ENCODE peak calls at places on chromosomes 6 and 20, in nine cellular contexts. G is glutamatergic neuron, I is OCI-LY7, N is Calu3, M is ascending aorta, L is epithelial cell of esophagus, F is breast epithelium, O is HFF-Myc, A is upper lobe of left lung. W is an unnamed sample.

GRCh38 chr6:117174835-117175360 is 90.5 kb upstream of the VGLL2 start:
- DNase-seq in M (no peak), F (no peak), A (no peak), I (no peak), N (no peak), O (no peak), G (no peak), L (peak), W (no peak)

GRCh38 chr6:82878812-82879211 is 186.8 kb downstream of the UBE3D start:
- DNase-seq in I (no peak), O (peak), L (no peak), N (no peak), F (no peak), M (no peak), G (no peak), A (no peak), W (no peak)

GRCh38 chr6:44256291-44257006 is 879 bp downstream of the SLC35B2 start:
- DNase-seq in N (peak), M (no peak), A (no peak), L (no peak), G (no peak), F (no peak), O (no peak), I (no peak), W (no peak)

GRCh38 chr6:83384751-83385150 is 46.1 kb downstream of the ME1 start:
- DNase-seq in L (no peak), F (no peak), O (no peak), G (no peak), M (no peak), A (no peak), N (no peak), I (no peak), W (no peak)

GRCh38 chr6:27839303-27840081 is 72.7 kb downstream of the OR2B2 start:
- DNase-seq in A (peak), G (no peak), F (no peak), O (peak), I (peak), M (no peak), N (peak), L (peak), W (no peak)

GRCh38 chr6:87830834-87831374 is 128.9 kb upstream of the AKIRIN2 start:
- DNase-seq in O (no peak), F (no peak), L (no peak), I (peak), M (no peak), A (no peak), G (no peak), N (no peak), W (no peak)

GRCh38 chr6:139204978-139205377 is 70.1 kb downstream of the HECA start:
- DNase-seq in M (no peak), N (no peak), I (no peak), F (no peak), G (no peak), O (no peak), L (no peak), A (no peak), W (no peak)

GRCh38 chr6:7062445-7063162 is 45.2 kb upstream of the RREB1 start:
- DNase-seq in I (no peak), O (no peak), F (no peak), N (no peak), G (no peak), A (peak), M (no peak), L (no peak), W (no peak)

GRCh38 chr6:48883116-48883515 is 579.9 kb downstream of the MMUT start:
- DNase-seq in A (no peak), L (no peak), F (no peak), I (no peak), M (no peak), O (no peak), G (no peak), N (no peak), W (no peak)

GRCh38 chr6:116779569-116780164 is 14.1 kb upstream of the FAM162B start:
- DNase-seq in A (no peak), I (peak), G (no peak), L (peak), N (peak), F (no peak), M (no peak), O (peak), W (peak)

GRCh38 chr6:135299256-135299655 is 118.1 kb downstream of the MYB start:
- DNase-seq in F (no peak), A (no peak), M (no peak), N (no peak), L (peak), O (no peak), G (no peak), I (no peak), W (no peak)

GRCh38 chr6:33144373-33144772 is 47.9 kb downstream of the COL11A2 start:
- DNase-seq in A (peak), F (no peak), N (no peak), M (no peak), O (no peak), G (no peak), L (peak), I (no peak), W (no peak)

GRCh38 chr6:90297866-90298381 is 1.3 kb upstream of the BACH2 start:
- DNase-seq in L (no peak), A (no peak), M (no peak), F (no peak), G (no peak), O (no peak), N (no peak), I (peak), W (no peak)

GRCh38 chr6:90296346-90297123 is at the start of gene BACH2:
- DNase-seq in G (peak), M (peak), L (peak), O (peak), N (peak), I (peak), A (peak), F (peak), W (peak)

GRCh38 chr6:90295854-90296345 is 743 bp downstream of the BACH2 start:
- DNase-seq in G (peak), F (peak), N (peak), M (no peak), O (peak), I (peak), A (peak), L (peak), W (peak)

GRCh38 chr6:90297124-90297865 is 652 bp upstream of the BACH2 start:
- DNase-seq in O (no peak), M (no peak), I (no peak), N (peak), F (no peak), L (no peak), A (no peak), G (no peak), W (peak)

DNA sequence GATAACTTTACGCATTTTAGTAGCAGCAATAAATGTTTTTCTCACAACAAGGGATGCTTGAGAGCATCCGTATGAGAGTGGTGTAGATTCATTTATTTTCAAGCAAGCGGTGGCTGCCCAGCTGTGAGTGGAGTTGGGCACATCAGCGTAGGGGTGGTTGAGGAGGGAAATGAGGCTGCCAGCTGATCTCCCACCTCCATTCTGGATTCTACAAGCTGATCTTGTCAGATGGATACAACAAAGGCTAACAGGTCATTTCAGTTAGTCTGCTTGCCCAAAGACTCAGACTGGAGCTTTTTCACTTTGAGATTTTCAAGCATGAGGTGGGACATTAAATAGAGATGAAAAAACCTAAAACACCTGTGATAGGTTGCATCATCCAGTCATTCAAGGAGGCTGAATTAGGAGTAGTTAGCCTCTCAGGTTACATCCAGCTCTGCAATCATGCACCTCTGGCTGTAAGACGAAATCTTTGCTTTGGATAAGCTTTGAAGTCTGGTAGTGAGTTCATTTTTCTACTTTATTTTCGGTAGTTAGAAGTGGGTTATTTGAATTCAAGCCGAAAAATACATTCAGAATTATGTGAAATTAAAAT is 1.9 kb upstream of the BACH2 start:
- DNase-seq in F (no peak), O (no peak), M (no peak), A (no peak), I (peak), N (no peak), L (no peak), G (no peak), W (no peak)
- TF ChIP-seq CTCF in F (no peak), O (no peak), M (no peak), A (no peak), I (no peak), N (no peak), L (no peak), G (no peak), W (no peak)

GRCh38 chr20:10414982-10415650 is 18.9 kb downstream of the MKKS start:
- DNase-seq in N (no peak), G (no peak), A (no peak), F (no peak), L (peak), M (no peak), I (no peak), O (no peak), W (no peak)

GRCh38 chr20:10411673-10412072 is 22.3 kb downstream of the MKKS start:
- DNase-seq in N (no peak), G (no peak), I (no peak), O (no peak), F (no peak), L (no peak), A (no peak), M (no peak), W (no peak)

GRCh38 chr20:10408427-10408826 is 25.6 kb downstream of the MKKS start:
- DNase-seq in N (no peak), G (no peak), O (no peak), L (no peak), A (no peak), F (no peak), M (no peak), I (no peak), W (no peak)

DNA sequence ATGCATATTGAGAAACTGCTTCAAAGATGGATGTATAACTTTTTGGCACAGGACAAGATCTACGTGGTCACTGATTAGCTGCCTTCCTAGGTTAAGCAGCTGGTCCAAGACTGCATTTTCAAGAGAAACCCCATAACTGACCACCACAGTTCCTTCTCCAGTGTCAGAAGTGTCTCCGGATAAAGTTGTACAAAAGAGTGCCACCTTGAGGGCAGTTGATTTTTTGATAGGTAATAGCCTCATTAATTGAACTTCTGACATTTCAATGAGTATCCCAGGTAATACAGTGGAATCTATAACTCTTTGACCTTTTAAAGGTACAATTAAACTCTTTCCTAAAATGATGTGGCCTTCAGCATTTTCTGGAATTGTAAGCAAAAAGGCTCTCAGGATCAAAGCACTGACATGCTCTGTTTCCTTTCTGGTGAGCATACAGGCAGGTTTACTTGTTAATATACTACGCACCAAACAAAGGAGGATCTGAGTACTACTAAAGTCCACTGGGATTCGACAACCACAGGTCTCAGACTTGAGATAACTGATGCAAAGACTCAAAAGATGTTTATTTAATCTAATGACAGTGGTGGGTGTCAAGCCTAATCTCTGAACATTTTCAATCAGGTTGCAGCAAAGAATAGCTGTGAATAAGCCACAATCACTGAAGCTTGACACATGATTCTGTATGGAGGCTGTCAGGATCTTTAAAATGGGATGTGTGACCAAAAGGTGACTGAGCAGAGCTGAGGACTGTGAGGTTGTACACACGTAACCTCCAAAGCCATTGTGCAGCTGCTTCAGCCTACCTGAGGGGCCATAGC is 21.2 kb downstream of the MKKS start:
- DNase-seq in F (no peak), O (no peak), I (no peak), L (no peak), A (no peak), M (no peak), G (no peak), N (no peak), W (no peak)
- TF ChIP-seq CTCF in F (no peak), O (no peak), I (peak), L (peak), A (no peak), M (no peak), G (no peak), N (no peak), W (no peak)

GRCh38 chr20:62363920-62364851 is 2.9 kb downstream of the LAMA5 start:
- DNase-seq in L (no peak), I (no peak), O (no peak), M (no peak), F (no peak), N (peak), A (peak), G (peak), W (no peak)

GRCh38 chr20:62361799-62362589 is 5.1 kb downstream of the LAMA5 start:
- DNase-seq in G (no peak), A (peak), I (no peak), L (no peak), M (no peak), O (no peak), F (peak), N (peak), W (no peak)

GRCh38 chr20:62364911-62365736 is 2.0 kb downstream of the LAMA5 start:
- DNase-seq in L (no peak), I (no peak), O (no peak), F (no peak), G (peak), A (peak), N (peak), M (peak), W (no peak)

GRCh38 chr20:62362590-62362940 is 4.5 kb downstream of the LAMA5 start:
- DNase-seq in M (no peak), N (no peak), G (peak), F (no peak), A (no peak), L (no peak), I (no peak), O (no peak), W (no peak)

GRCh38 chr20:62362991-62363919 is 3.9 kb downstream of the LAMA5 start:
- DNase-seq in L (no peak), I (peak), M (no peak), F (no peak), G (peak), A (peak), O (no peak), N (peak), W (no peak)
- TF ChIP-seq CTCF in L (peak), I (peak), M (no peak), F (no peak), G (no peak), A (peak), O (peak), N (no peak), W (peak)

GRCh38 chr6:165042912-165043311 is 266.5 kb downstream of the C6orf118 start:
- DNase-seq in N (peak), I (no peak), A (no peak), L (no peak), G (no peak), O (no peak), M (no peak), F (no peak), W (no peak)
- TF ChIP-seq CTCF in N (no peak), I (no peak), A (no peak), L (no peak), G (no peak), O (no peak), M (no peak), F (no peak), W (no peak)

DNA sequence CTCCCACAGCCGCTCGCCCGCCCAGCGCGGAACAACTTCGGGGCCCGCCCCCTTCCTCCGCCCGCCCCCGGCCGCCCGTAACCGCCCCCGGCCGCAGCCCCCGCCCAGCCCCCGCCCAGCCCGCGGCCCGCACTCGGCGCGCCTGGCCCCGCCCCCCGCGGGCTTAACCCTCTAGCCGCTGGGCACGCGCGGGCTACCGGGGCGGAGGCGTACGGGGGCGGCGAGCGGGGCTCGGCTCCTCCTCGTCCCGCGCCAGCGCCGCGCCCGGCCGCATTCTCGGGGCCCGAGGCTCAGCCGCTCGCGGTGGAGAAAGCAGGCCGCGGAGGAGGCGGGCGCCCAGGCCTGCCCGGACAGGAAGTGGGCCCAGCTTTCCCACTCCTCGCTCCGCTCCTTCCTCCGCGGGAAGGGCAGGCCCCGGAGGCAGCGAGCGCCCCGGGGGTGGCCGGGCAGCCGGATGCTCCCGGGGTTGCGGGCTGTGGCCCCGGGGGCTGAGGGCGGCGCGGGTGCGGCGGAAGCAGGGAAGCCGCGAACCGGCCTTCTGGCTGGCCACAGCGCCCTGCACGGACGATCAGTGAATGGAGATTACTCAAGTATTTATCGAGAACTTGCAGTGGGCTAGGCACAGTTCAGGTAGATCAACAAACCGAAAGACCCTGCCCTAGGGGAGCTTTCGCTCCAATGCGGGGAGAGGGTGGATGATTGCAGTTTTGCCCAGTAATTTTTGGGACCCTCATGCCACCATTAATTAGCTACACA is at the start of gene TRAM2:
- DNase-seq in N (peak), I (peak), O (no peak), M (peak), F (peak), A (peak), L (peak), G (peak), W (peak)
- TF ChIP-seq CTCF in N (no peak), I (peak), O (no peak), M (no peak), F (no peak), A (peak), L (no peak), G (no peak), W (no peak)

GRCh38 chr20:60851826-60852704 is 400.0 kb upstream of the CDH4 start:
- DNase-seq in A (no peak), M (no peak), G (peak), L (peak), F (no peak), O (no peak), I (peak), N (no peak), W (no peak)
- TF ChIP-seq CTCF in A (peak), M (no peak), G (peak), L (peak), F (no peak), O (peak), I (peak), N (no peak), W (no peak)

GRCh38 chr20:17205261-17205660 is 21.6 kb upstream of the PCSK2 start:
- DNase-seq in F (no peak), L (no peak), M (no peak), G (no peak), O (no peak), I (no peak), N (no peak), A (no peak), W (no peak)

GRCh38 chr20:17210983-17211382 is 15.9 kb upstream of the PCSK2 start:
- DNase-seq in M (no peak), N (no peak), A (no peak), I (no peak), L (peak), O (no peak), F (no peak), G (no peak), W (no peak)

GRCh38 chr20:17215167-17215566 is 11.7 kb upstream of the PCSK2 start:
- DNase-seq in N (no peak), M (no peak), L (no peak), O (no peak), A (no peak), I (no peak), F (no peak), G (no peak), W (no peak)

GRCh38 chr20:17210387-17210786 is 16.5 kb upstream of the PCSK2 start:
- DNase-seq in A (no peak), G (no peak), N (no peak), L (no peak), I (no peak), O (no peak), F (no peak), M (no peak), W (no peak)
- TF ChIP-seq CTCF in A (no peak), G (no peak), N (no peak), L (no peak), I (no peak), O (no peak), F (no peak), M (no peak), W (no peak)

GRCh38 chr6:22732186-22732970 is 163.0 kb downstream of the HDGFL1 start:
- DNase-seq in O (no peak), L (no peak), M (no peak), G (no peak), A (no peak), N (no peak), F (no peak), I (no peak), W (no peak)

DNA sequence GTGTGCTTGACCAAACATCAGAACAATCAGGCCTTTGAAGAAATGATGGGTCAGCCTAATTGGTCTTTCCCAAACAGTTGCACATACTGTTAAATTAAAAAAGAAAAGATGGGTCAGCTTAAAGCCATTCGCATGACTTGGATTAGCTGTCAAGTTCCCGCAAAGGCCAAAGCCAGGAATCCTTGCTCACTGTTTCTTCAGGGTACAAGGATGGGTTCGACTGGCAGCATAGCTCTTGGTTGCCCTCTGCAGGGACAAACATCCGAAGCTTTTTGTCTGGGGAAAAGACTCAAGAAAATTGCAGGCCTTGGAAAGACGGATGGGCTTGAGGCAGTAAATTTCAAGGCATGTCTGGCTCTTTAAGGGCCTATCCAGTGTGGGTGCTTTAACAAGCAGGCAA is 168.0 kb downstream of the HDGFL1 start:
- DNase-seq in O (no peak), F (peak), I (no peak), M (no peak), G (peak), A (no peak), N (peak), L (peak), W (no peak)
- TF ChIP-seq CTCF in O (peak), F (no peak), I (no peak), M (peak), G (peak), A (peak), N (peak), L (peak), W (no peak)

DNA sequence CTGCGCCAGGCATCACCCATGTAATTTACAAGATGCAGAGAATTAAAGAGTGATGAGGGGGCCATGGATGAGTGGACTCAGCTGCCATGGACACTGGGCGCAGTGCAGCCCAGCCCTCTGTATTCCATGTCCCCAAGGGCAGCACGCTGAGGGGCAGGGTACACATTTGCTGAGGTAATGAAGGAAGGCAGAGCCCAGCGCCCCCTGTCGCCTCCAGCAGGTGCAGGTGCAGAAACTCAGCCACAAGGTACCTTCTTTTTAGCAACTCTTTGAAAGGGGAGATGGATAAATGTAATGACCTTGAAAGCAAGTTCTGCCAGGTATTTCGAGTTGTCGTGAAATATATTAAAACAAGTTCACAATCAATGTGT is 7.1 kb downstream of the CD93 start:
- DNase-seq in O (no peak), N (no peak), L (no peak), A (no peak), F (no peak), I (no peak), M (no peak), G (peak), W (no peak)
- TF ChIP-seq CTCF in O (peak), N (no peak), L (no peak), A (no peak), F (no peak), I (peak), M (no peak), G (peak), W (no peak)

GRCh38 chr20:4449977-4450715 is 271.6 kb upstream of the PRND start:
- DNase-seq in I (no peak), M (no peak), G (no peak), N (no peak), O (no peak), A (no peak), F (no peak), L (peak), W (no peak)
- TF ChIP-seq CTCF in I (no peak), M (no peak), G (no peak), N (no peak), O (peak), A (no peak), F (no peak), L (peak), W (no peak)

W was measured in GM10248.